ENCODE peak calls at places on chromosomes 6 and 20, in six cellular contexts. One of them, this sample, is unnamed. For H3K4me1, the result is how much of the 10 kb centered on the place peaks cover.

GRCh38 chr6:153001767-153002612 is 519 bp downstream of the MTRF1L start:
- DNase-seq in A673: no peak
- DNase-seq in prostate gland: no peak
- DNase-seq in colonic mucosa: peak
- DNase-seq in CD8-positive, alpha-beta T cell: peak
- DNase-seq in stomach: no peak
- DNase-seq in this sample: no peak

GRCh38 chr6:105804436-105804835 is 281.7 kb upstream of the PRDM1 start:
- DNase-seq in stomach: no peak
- DNase-seq in colonic mucosa: no peak
- DNase-seq in A673: no peak
- DNase-seq in CD8-positive, alpha-beta T cell: no peak
- DNase-seq in prostate gland: no peak
- DNase-seq in this sample: no peak

GRCh38 chr6:146985111-146985510 is 219.1 kb upstream of the STXBP5 start:
- DNase-seq in prostate gland: peak
- DNase-seq in A673: no peak
- DNase-seq in CD8-positive, alpha-beta T cell: no peak
- DNase-seq in stomach: no peak
- DNase-seq in colonic mucosa: peak
- DNase-seq in this sample: no peak

GRCh38 chr20:13130100-13130706 is 90.9 kb upstream of the ISM1 start:
- DNase-seq in colonic mucosa: no peak
- DNase-seq in CD8-positive, alpha-beta T cell: no peak
- DNase-seq in prostate gland: no peak
- DNase-seq in stomach: no peak
- DNase-seq in A673: no peak
- DNase-seq in this sample: no peak

GRCh38 chr6:111757342-111757741 is 115.9 kb downstream of the FYN start:
- DNase-seq in prostate gland: no peak
- DNase-seq in colonic mucosa: no peak
- DNase-seq in CD8-positive, alpha-beta T cell: no peak
- DNase-seq in stomach: no peak
- DNase-seq in A673: no peak
- DNase-seq in this sample: no peak

GRCh38 chr6:2441881-2442475 is 196.6 kb upstream of the GMDS start:
- DNase-seq in A673: no peak
- DNase-seq in stomach: no peak
- DNase-seq in colonic mucosa: no peak
- DNase-seq in CD8-positive, alpha-beta T cell: no peak
- DNase-seq in prostate gland: no peak
- DNase-seq in this sample: no peak

GRCh38 chr6:147660334-147661311 is 152.1 kb downstream of the SAMD5 start:
- DNase-seq in stomach: no peak
- DNase-seq in A673: no peak
- DNase-seq in CD8-positive, alpha-beta T cell: no peak
- DNase-seq in colonic mucosa: no peak
- DNase-seq in prostate gland: no peak
- DNase-seq in this sample: no peak

GRCh38 chr20:36493013-36493800 is 48.1 kb upstream of the MYL9 start:
- DNase-seq in stomach: no peak
- DNase-seq in colonic mucosa: peak
- DNase-seq in CD8-positive, alpha-beta T cell: no peak
- DNase-seq in A673: no peak
- DNase-seq in prostate gland: no peak
- DNase-seq in this sample: no peak

GRCh38 chr20:46139908-46140482 is 21.9 kb downstream of the CD40 start:
- DNase-seq in colonic mucosa: no peak
- DNase-seq in CD8-positive, alpha-beta T cell: no peak
- DNase-seq in A673: no peak
- DNase-seq in prostate gland: peak
- DNase-seq in stomach: peak
- DNase-seq in this sample: no peak

GRCh38 chr6:50819527-50819905 is 845 bp downstream of the TFAP2B start:
- DNase-seq in prostate gland: no peak
- DNase-seq in CD8-positive, alpha-beta T cell: no peak
- DNase-seq in stomach: no peak
- DNase-seq in colonic mucosa: no peak
- DNase-seq in A673: peak
- DNase-seq in this sample: no peak

GRCh38 chr6:123017313-123017712 is 21.3 kb downstream of the CLVS2 start:
- DNase-seq in prostate gland: no peak
- DNase-seq in A673: no peak
- DNase-seq in colonic mucosa: no peak
- DNase-seq in stomach: no peak
- DNase-seq in CD8-positive, alpha-beta T cell: no peak
- DNase-seq in this sample: no peak

GRCh38 chr6:150929403-150929802 is 63.9 kb downstream of the MTHFD1L start:
- DNase-seq in stomach: no peak
- DNase-seq in colonic mucosa: no peak
- DNase-seq in prostate gland: no peak
- DNase-seq in A673: no peak
- DNase-seq in CD8-positive, alpha-beta T cell: no peak
- DNase-seq in this sample: no peak

GRCh38 chr6:33407132-33407718 is 3.6 kb upstream of the PHF1 start:
- DNase-seq in A673: no peak
- DNase-seq in prostate gland: no peak
- DNase-seq in colonic mucosa: no peak
- DNase-seq in stomach: no peak
- DNase-seq in CD8-positive, alpha-beta T cell: no peak
- DNase-seq in this sample: no peak

GRCh38 chr6:93849857-93850256 is 430.5 kb upstream of the EPHA7 start:
- DNase-seq in stomach: no peak
- DNase-seq in CD8-positive, alpha-beta T cell: no peak
- DNase-seq in A673: no peak
- DNase-seq in prostate gland: no peak
- DNase-seq in colonic mucosa: no peak
- DNase-seq in this sample: no peak

GRCh38 chr20:478949-479429 is 16.7 kb upstream of the TBC1D20 start:
- DNase-seq in A673: peak
- DNase-seq in prostate gland: peak
- DNase-seq in colonic mucosa: peak
- DNase-seq in CD8-positive, alpha-beta T cell: peak
- DNase-seq in stomach: no peak
- DNase-seq in this sample: no peak

GRCh38 chr6:145814501-145815350 is at the start of gene FBXO30:
- DNase-seq in CD8-positive, alpha-beta T cell: peak
- DNase-seq in colonic mucosa: peak
- DNase-seq in stomach: peak
- DNase-seq in A673: peak
- DNase-seq in prostate gland: peak
- DNase-seq in this sample: peak

GRCh38 chr6:87718662-87719433 is 16.8 kb upstream of the AKIRIN2 start:
- DNase-seq in A673: no peak
- DNase-seq in stomach: no peak
- DNase-seq in prostate gland: no peak
- DNase-seq in colonic mucosa: no peak
- DNase-seq in CD8-positive, alpha-beta T cell: no peak
- DNase-seq in this sample: no peak

GRCh38 chr6:102333736-102334135 is 940.2 kb downstream of the GRIK2 start:
- DNase-seq in prostate gland: no peak
- DNase-seq in CD8-positive, alpha-beta T cell: no peak
- DNase-seq in colonic mucosa: no peak
- DNase-seq in A673: no peak
- DNase-seq in stomach: no peak
- DNase-seq in this sample: no peak

GRCh38 chr6:141321486-141322347 is 811.0 kb upstream of the GJE1 start:
- DNase-seq in prostate gland: no peak
- DNase-seq in A673: peak
- DNase-seq in stomach: no peak
- DNase-seq in CD8-positive, alpha-beta T cell: no peak
- DNase-seq in colonic mucosa: no peak
- DNase-seq in this sample: no peak

GRCh38 chr6:150273457-150274309 is 95.1 kb upstream of the IYD start:
- DNase-seq in stomach: no peak
- DNase-seq in prostate gland: no peak
- DNase-seq in A673: no peak
- DNase-seq in CD8-positive, alpha-beta T cell: no peak
- DNase-seq in colonic mucosa: no peak
- DNase-seq in this sample: no peak

GRCh38 chr6:111423960-111424846 is 58.8 kb downstream of the REV3L start:
- DNase-seq in A673: peak
- DNase-seq in CD8-positive, alpha-beta T cell: no peak
- DNase-seq in colonic mucosa: peak
- DNase-seq in stomach: peak
- DNase-seq in prostate gland: peak
- DNase-seq in this sample: no peak

GRCh38 chr20:51360451-51361230 is 181.9 kb downstream of the NFATC2 start:
- DNase-seq in stomach: no peak
- DNase-seq in CD8-positive, alpha-beta T cell: no peak
- DNase-seq in prostate gland: no peak
- DNase-seq in A673: no peak
- DNase-seq in colonic mucosa: no peak
- DNase-seq in this sample: no peak

GRCh38 chr6:37077459-37078296 is 72.2 kb downstream of the FGD2 start:
- DNase-seq in A673: no peak
- DNase-seq in colonic mucosa: peak
- DNase-seq in CD8-positive, alpha-beta T cell: no peak
- DNase-seq in stomach: peak
- DNase-seq in prostate gland: peak
- DNase-seq in this sample: no peak

GRCh38 chr6:139757766-139758655 is 383.6 kb upstream of the CITED2 start:
- DNase-seq in CD8-positive, alpha-beta T cell: no peak
- DNase-seq in stomach: no peak
- DNase-seq in prostate gland: no peak
- DNase-seq in colonic mucosa: no peak
- DNase-seq in A673: no peak
- DNase-seq in this sample: no peak

GRCh38 chr6:23301546-23301945 is 732.2 kb downstream of the HDGFL1 start:
- DNase-seq in stomach: no peak
- DNase-seq in A673: peak
- DNase-seq in colonic mucosa: no peak
- DNase-seq in CD8-positive, alpha-beta T cell: no peak
- DNase-seq in prostate gland: no peak
- DNase-seq in this sample: no peak

GRCh38 chr20:62955519-62956386 is 3.2 kb downstream of the SLC17A9 start:
- DNase-seq in colonic mucosa: peak
- DNase-seq in A673: no peak
- DNase-seq in CD8-positive, alpha-beta T cell: no peak
- DNase-seq in prostate gland: no peak
- DNase-seq in stomach: peak
- DNase-seq in this sample: no peak

GRCh38 chr20:25553819-25554296 is 31.5 kb downstream of the NINL start:
- DNase-seq in prostate gland: no peak
- DNase-seq in CD8-positive, alpha-beta T cell: no peak
- DNase-seq in stomach: no peak
- DNase-seq in colonic mucosa: no peak
- DNase-seq in A673: peak
- DNase-seq in this sample: no peak

DNA sequence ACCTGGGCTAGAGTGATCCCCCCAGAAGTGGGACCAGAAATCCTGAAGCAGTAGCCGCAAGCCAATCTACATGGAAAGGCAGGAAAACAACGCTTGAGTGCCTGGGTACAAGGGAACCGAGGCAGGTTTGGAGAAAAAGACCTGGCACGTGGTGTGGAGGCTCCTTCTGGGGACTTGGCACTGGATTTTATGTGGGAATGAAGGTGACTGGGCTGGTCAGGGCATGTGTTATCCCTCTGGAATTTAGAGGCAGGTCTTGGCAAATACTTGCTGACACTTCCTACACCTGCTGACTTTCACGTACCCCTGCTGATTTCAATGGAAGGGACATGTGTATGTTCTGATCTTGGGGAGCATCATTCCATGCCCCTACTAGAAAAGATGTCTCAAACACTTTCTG is 25.0 kb upstream of the FAM217A start:
- DNase-seq in prostate gland: peak
- DNase-seq in colonic mucosa: peak
- DNase-seq in stomach: peak
- DNase-seq in CD8-positive, alpha-beta T cell: no peak
- DNase-seq in A673: no peak
- DNase-seq in this sample: no peak
- H3K4me1 ChIP-seq in prostate gland: under half
- H3K4me1 ChIP-seq in colonic mucosa: under half
- H3K4me1 ChIP-seq in stomach: under half
- H3K4me1 ChIP-seq in CD8-positive, alpha-beta T cell: under half
- H3K4me1 ChIP-seq in A673: under half
- H3K4me1 ChIP-seq in this sample: under half

GRCh38 chr6:63560806-63561672 is 11.2 kb upstream of the LOC128125822 start:
- DNase-seq in prostate gland: no peak
- DNase-seq in CD8-positive, alpha-beta T cell: no peak
- DNase-seq in colonic mucosa: no peak
- DNase-seq in stomach: no peak
- DNase-seq in A673: no peak
- DNase-seq in this sample: no peak

GRCh38 chr6:63554782-63555181 is 17.5 kb upstream of the LOC128125822 start:
- DNase-seq in A673: no peak
- DNase-seq in CD8-positive, alpha-beta T cell: no peak
- DNase-seq in colonic mucosa: no peak
- DNase-seq in prostate gland: no peak
- DNase-seq in stomach: no peak
- DNase-seq in this sample: no peak

GRCh38 chr6:63553208-63553607 is 19.1 kb upstream of the LOC128125822 start:
- DNase-seq in CD8-positive, alpha-beta T cell: no peak
- DNase-seq in prostate gland: no peak
- DNase-seq in colonic mucosa: no peak
- DNase-seq in A673: no peak
- DNase-seq in stomach: no peak
- DNase-seq in this sample: peak

GRCh38 chr6:63558270-63558669 is 14.0 kb upstream of the LOC128125822 start:
- DNase-seq in A673: no peak
- DNase-seq in prostate gland: no peak
- DNase-seq in stomach: no peak
- DNase-seq in CD8-positive, alpha-beta T cell: no peak
- DNase-seq in colonic mucosa: no peak
- DNase-seq in this sample: no peak

GRCh38 chr6:63556369-63556768 is 15.9 kb upstream of the LOC128125822 start:
- DNase-seq in colonic mucosa: no peak
- DNase-seq in prostate gland: no peak
- DNase-seq in A673: no peak
- DNase-seq in stomach: no peak
- DNase-seq in CD8-positive, alpha-beta T cell: no peak
- DNase-seq in this sample: no peak
- H3K4me1 ChIP-seq in colonic mucosa: under half
- H3K4me1 ChIP-seq in prostate gland: under half
- H3K4me1 ChIP-seq in A673: under half
- H3K4me1 ChIP-seq in stomach: under half
- H3K4me1 ChIP-seq in CD8-positive, alpha-beta T cell: under half
- H3K4me1 ChIP-seq in this sample: under half

DNA sequence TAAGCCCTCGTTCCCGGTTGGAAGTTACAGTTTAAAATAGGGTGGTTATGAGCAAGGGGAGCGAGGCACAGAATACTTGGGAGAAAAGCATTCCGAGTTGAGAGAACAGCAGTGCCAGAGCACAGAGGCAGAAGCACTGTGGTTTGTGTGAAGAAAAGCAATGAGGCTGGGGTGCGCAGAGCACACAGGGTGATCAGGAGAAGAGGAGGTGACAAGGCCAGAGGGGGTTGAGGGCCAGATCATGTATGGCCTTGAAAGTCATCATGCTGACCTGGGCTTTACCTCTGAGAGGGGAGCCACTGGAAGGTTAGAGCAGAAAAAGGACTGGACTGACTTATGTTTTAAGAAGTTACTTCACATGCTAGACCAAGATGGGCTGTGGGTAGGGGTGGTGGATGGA is 3.5 kb upstream of the BTN3A2 start:
- DNase-seq in colonic mucosa: no peak
- DNase-seq in CD8-positive, alpha-beta T cell: no peak
- DNase-seq in A673: no peak
- DNase-seq in stomach: no peak
- DNase-seq in prostate gland: no peak
- DNase-seq in this sample: no peak
- H3K4me1 ChIP-seq in colonic mucosa: under half
- H3K4me1 ChIP-seq in CD8-positive, alpha-beta T cell: under half
- H3K4me1 ChIP-seq in A673: under half
- H3K4me1 ChIP-seq in stomach: under half
- H3K4me1 ChIP-seq in prostate gland: under half
- H3K4me1 ChIP-seq in this sample: under half

GRCh38 chr6:40714143-40714542 is 127.0 kb upstream of the LRFN2 start:
- DNase-seq in colonic mucosa: no peak
- DNase-seq in stomach: no peak
- DNase-seq in A673: no peak
- DNase-seq in prostate gland: no peak
- DNase-seq in CD8-positive, alpha-beta T cell: no peak
- DNase-seq in this sample: no peak
- H3K4me1 ChIP-seq in colonic mucosa: under half
- H3K4me1 ChIP-seq in stomach: under half
- H3K4me1 ChIP-seq in A673: under half
- H3K4me1 ChIP-seq in prostate gland: under half
- H3K4me1 ChIP-seq in CD8-positive, alpha-beta T cell: under half
- H3K4me1 ChIP-seq in this sample: under half

This sample was measured in GM12878.